ENCODE peak calls at places on chromosomes 2 and 18, in four cellular contexts. Y is H54, J is suprapubic skin, M is right lobe of liver. H is an unnamed sample.

GRCh38 chr18:79818631-79819030 is 20.9 kb downstream of the KCNG2 start:
- DNase-seq in Y (no peak), J (no peak), M (no peak), H (no peak)

GRCh38 chr2:38260469-38260868 is 116.6 kb downstream of the ATL2 start:
- DNase-seq in Y (no peak), J (no peak), M (no peak), H (peak; percentile 10)

GRCh38 chr2:171592026-171592555 is 69.8 kb downstream of the CYBRD1 start:
- DNase-seq in Y (no peak), J (no peak), M (no peak), H (no peak)

GRCh38 chr2:70140978-70141753 is 49.7 kb downstream of the C2orf42 start:
- DNase-seq in Y (no peak), J (no peak), M (peak; percentile 75), H (peak; percentile 83)

GRCh38 chr2:239321596-239322413 is 79.0 kb downstream of the HDAC4 start:
- DNase-seq in Y (no peak), J (no peak), M (no peak), H (peak; percentile 56)

GRCh38 chr2:204574473-204574872 is 29.2 kb downstream of the PARD3B start:
- DNase-seq in Y (no peak), J (no peak), M (no peak), H (no peak)

GRCh38 chr2:241562269-241562891 is 3.8 kb downstream of the BOK start:
- DNase-seq in Y (no peak), J (no peak), M (no peak), H (no peak)

GRCh38 chr2:197998702-197999101 is 194.3 kb downstream of the PLCL1 start:
- DNase-seq in Y (no peak), J (no peak), M (no peak), H (no peak)

GRCh38 chr2:86518498-86518897 is 44.7 kb downstream of the CHMP3 start:
- DNase-seq in Y (no peak), J (no peak), M (no peak), H (peak; percentile 50)

GRCh38 chr18:48023334-48024008 is 93.0 kb upstream of the SMAD2 start:
- DNase-seq in Y (peak; percentile 81), J (peak; percentile 71), M (no peak), H (peak; percentile 69)

GRCh38 chr2:158999458-158999857 is 31.0 kb downstream of the TANC1 start:
- DNase-seq in Y (no peak), J (no peak), M (no peak), H (peak; percentile 7)

GRCh38 chr2:42829556-42830510 is 37.5 kb upstream of the HAAO start:
- DNase-seq in Y (no peak), J (no peak), M (peak; percentile 35), H (no peak)

GRCh38 chr2:179440642-179441251 is 176.1 kb upstream of the SESTD1 start:
- DNase-seq in Y (no peak), J (no peak), M (no peak), H (peak; percentile 59)

GRCh38 chr2:241134711-241135110 is 14.6 kb downstream of the PASK start:
- DNase-seq in Y (no peak), J (no peak), M (no peak), H (no peak)

GRCh38 chr2:157922341-157922740 is 46.2 kb upstream of the ACVR1 start:
- DNase-seq in Y (no peak), J (no peak), M (no peak), H (no peak)

GRCh38 chr2:165874445-165875039 is 79.0 kb downstream of the TTC21B start:
- DNase-seq in Y (peak; percentile 7), J (no peak), M (no peak), H (peak; percentile 71)

GRCh38 chr2:212073360-212073759 is 465.2 kb downstream of the ERBB4 start:
- DNase-seq in Y (no peak), J (no peak), M (no peak), H (no peak)

GRCh38 chr2:188416367-188416766 is 124.7 kb downstream of the GULP1 start:
- DNase-seq in Y (no peak), J (no peak), M (no peak), H (no peak)

GRCh38 chr2:149422337-149422990 is 92.1 kb downstream of the LYPD6 start:
- DNase-seq in Y (no peak), J (no peak), M (no peak), H (no peak)

GRCh38 chr2:71746946-71747501 is 293.7 kb downstream of the DYSF start:
- DNase-seq in Y (peak; percentile 53), J (no peak), M (no peak), H (peak; percentile 16)

GRCh38 chr2:116952254-116952653 is 862.2 kb upstream of the DDX18 start:
- DNase-seq in Y (no peak), J (no peak), M (no peak), H (peak; percentile 26)

GRCh38 chr2:193966590-193966989 is 1690.4 kb upstream of the SLC39A10 start:
- DNase-seq in Y (peak; percentile 3), J (no peak), M (no peak), H (no peak)

GRCh38 chr2:176001281-176001902 is 675 bp downstream of the LNPK start:
- DNase-seq in Y (no peak), J (no peak), M (peak; percentile 62), H (peak; percentile 84)

GRCh38 chr2:156435392-156435724 is 821 bp upstream of the GPD2 start:
- DNase-seq in Y (no peak), J (no peak), M (no peak), H (no peak)

GRCh38 chr18:21031845-21032244 is 79.8 kb downstream of the ROCK1 start:
- DNase-seq in Y (no peak), J (no peak), M (no peak), H (no peak)

GRCh38 chr18:13440277-13441248 is 222.0 kb downstream of the LDLRAD4 start:
- DNase-seq in Y (no peak), J (peak; percentile 38), M (no peak), H (no peak)

GRCh38 chr2:241637233-241638062 is at the start of gene ATG4B:
- DNase-seq in Y (peak; percentile 91), J (peak; percentile 90), M (peak; percentile 90), H (peak; percentile 94)

GRCh38 chr2:144349674-144350073 is 170.2 kb downstream of the ZEB2 start:
- DNase-seq in Y (no peak), J (no peak), M (no peak), H (no peak)

GRCh38 chr2:5123597-5124196 is 568.5 kb upstream of the SOX11 start:
- DNase-seq in Y (no peak), J (no peak), M (no peak), H (no peak)

GRCh38 chr18:75162467-75162866 is 46.5 kb downstream of the PTGR3 start:
- DNase-seq in Y (no peak), J (no peak), M (no peak), H (no peak)

GRCh38 chr18:5451130-5451529 is 92.7 kb downstream of the EPB41L3 start:
- DNase-seq in Y (no peak), J (no peak), M (no peak), H (no peak)

GRCh38 chr18:60978338-60978737 is 354.9 kb upstream of the CDH20 start:
- DNase-seq in Y (peak; percentile 6), J (no peak), M (no peak), H (no peak)

GRCh38 chr18:75208055-75208835 is 694 bp downstream of the PTGR3 start:
- DNase-seq in Y (no peak), J (no peak), M (peak; percentile 67), H (peak; percentile 75)

GRCh38 chr2:227180286-227180685 is 15.9 kb downstream of the COL4A3 start:
- DNase-seq in Y (no peak), J (no peak), M (no peak), H (no peak)

DNA sequence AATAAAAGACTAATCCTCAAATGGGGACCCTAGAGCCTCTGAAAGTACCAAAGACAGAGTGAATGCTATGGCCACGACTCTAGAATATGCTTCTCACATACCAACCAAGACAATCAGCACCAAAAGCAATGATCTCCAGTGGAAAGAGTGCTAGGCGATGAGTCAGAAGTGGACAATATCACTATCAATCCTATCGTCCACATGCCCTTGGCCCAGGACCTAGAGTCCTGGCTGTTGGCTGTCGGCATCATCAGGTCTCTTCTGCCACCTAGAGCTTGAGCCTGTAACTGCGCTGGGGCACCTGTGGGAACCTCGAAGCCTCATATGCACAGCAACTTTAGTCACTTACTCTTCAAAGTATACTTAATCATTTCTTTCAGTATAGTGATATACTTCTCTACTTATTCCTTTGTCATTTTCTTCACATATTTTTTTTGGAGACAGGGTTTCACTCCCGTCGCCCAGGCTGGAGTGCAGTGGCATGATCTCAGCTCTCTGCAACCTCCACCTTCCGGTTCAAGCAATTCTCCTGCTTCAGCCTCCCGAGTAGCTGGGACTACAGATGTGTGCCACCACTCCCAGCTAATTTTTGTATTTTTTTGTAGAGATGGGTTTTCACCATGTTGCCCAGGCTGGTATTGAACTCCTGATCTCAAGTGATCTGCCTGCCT is 29.7 kb downstream of the NOL10 start:
- DNase-seq in Y (peak; percentile 78), J (no peak), M (peak; percentile 72), H (peak; percentile 69)
- TF ChIP-seq POLR2A in Y (no peak), J (no peak), M (no peak), H (no peak)

DNA sequence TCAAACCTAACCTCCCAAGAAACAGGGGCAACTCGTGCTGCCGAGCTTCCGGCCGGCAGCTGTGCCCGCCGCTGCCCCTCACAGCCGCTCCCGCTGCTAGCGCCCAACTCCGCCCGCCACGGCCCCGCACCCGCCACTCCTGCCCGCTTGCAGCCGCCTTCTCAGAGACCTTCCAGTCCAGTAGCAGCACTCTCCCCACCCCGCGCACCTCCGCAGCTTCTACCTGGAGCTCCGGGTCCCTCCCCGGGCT is 722 bp upstream of the C2orf15 start:
- DNase-seq in Y (peak; percentile 57), J (no peak), M (no peak), H (no peak)
- TF ChIP-seq POLR2A in Y (peak; percentile 75), J (no peak), M (peak; percentile 96), H (no peak)

GRCh38 chr2:24084386-24085375 is at the start of gene TP53I3:
- DNase-seq in Y (peak; percentile 89), J (peak; percentile 92), M (peak; percentile 94), H (peak; percentile 52)
- TF ChIP-seq POLR2A in Y (peak; percentile 73), J (peak; percentile 34), M (peak; percentile 82), H (no peak)

DNA sequence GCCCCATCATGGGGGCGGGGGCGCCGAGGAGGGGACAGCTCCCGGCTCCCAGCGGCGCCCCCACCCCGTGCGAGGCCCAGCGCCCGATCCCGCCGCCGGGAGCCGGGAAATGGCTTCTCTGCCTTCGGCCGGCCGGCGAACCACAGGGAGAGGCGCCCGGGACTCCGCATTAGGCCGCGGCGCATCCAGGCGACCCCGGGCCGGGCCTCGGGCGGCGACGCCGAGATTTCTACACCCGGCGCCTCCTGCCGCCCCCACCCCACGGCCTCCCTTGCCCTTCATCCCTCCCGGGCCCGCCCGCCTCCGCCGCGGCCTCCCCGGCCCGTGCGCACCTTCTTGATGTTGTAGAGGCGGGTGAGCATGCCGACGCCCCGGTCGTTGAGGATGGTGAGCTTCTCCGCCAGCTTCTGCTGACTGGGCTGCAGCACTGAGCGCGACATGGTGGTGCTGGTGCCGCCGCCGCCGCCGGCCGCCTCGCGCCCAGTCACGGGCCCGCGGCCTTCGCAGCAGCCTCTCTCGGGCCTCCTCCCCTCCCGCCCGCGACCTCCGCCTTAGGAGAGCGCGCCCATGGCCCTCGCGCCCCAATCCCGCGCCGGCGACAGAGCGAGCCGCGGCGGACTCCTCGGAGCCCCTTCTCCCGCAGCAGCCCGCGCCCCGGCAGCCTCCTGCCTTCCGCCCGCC is 457 bp downstream of the NCKAP1 start:
- DNase-seq in Y (peak; percentile 33), J (peak; percentile 80), M (peak; percentile 61), H (no peak)
- TF ChIP-seq POLR2A in Y (peak; percentile 49), J (no peak), M (peak; percentile 52), H (no peak)

H was measured in NB4.